ENCODE peak calls at places on chromosomes 2 and 18, in seven cellular contexts. H is IMR-90, A is mesendoderm, C is H9, L is neuronal stem cell, B is mesenchymal stem cell, K is H1. U is an unnamed sample.
A peak's percentile ranks its signal among the peaks of the same experiment; 100 is the strongest.

GRCh38 chr18:3104190-3105054 is 91.5 kb upstream of the LPIN2 start:
- DNase-seq in K (no peak), C (no peak), B (peak; percentile 59), A (no peak), L (no peak), H (peak; percentile 61), U (no peak)

GRCh38 chr18:58454406-58455061 is 174.4 kb downstream of the ALPK2 start:
- DNase-seq in A (no peak), H (no peak), K (no peak), C (no peak), L (no peak), B (no peak), U (no peak)

GRCh38 chr2:123738643-123739042 is 286.4 kb upstream of the CNTNAP5 start:
- DNase-seq in H (no peak), L (no peak), C (no peak), K (no peak), A (no peak), B (peak; percentile 84), U (no peak)

GRCh38 chr2:84278386-84278785 is 180.7 kb downstream of the SUCLG1 start:
- DNase-seq in C (no peak), A (no peak), B (no peak), K (no peak), L (no peak), H (no peak), U (no peak)

GRCh38 chr2:165079432-165079831 is 124.1 kb upstream of the SLC38A11 start:
- DNase-seq in B (no peak), H (no peak), L (no peak), C (no peak), A (no peak), K (no peak), U (no peak)

GRCh38 chr2:27572998-27573429 is 9.8 kb upstream of the ZNF512 start:
- DNase-seq in L (no peak), A (peak; percentile 19), C (no peak), B (no peak), K (no peak), H (no peak), U (no peak)

GRCh38 chr2:37882036-37882435 is 43.1 kb upstream of the RMDN2 start:
- DNase-seq in C (no peak), A (no peak), H (no peak), K (no peak), B (no peak), L (no peak), U (no peak)

GRCh38 chr2:223526106-223526505 is 76.1 kb downstream of the SCG2 start:
- DNase-seq in C (no peak), H (no peak), L (no peak), B (no peak), A (no peak), K (no peak), U (no peak)

GRCh38 chr2:239827511-239827865 is 197.7 kb downstream of the NDUFA10 start:
- DNase-seq in C (peak; percentile 15), L (no peak), B (no peak), A (no peak), H (no peak), K (no peak), U (no peak)

GRCh38 chr2:162839419-162839818 is 852 bp upstream of the KCNH7 start:
- DNase-seq in H (no peak), A (no peak), L (no peak), C (peak; percentile 33), B (no peak), K (no peak), U (no peak)

GRCh38 chr18:62904396-62905285 is 189.3 kb downstream of the PHLPP1 start:
- DNase-seq in L (no peak), H (no peak), A (no peak), K (no peak), C (no peak), B (no peak), U (no peak)

GRCh38 chr2:99659874-99660273 is 170.1 kb upstream of the REV1 start:
- DNase-seq in B (peak; percentile 29), A (no peak), K (no peak), H (peak; percentile 48), L (no peak), C (no peak), U (no peak)

GRCh38 chr2:209661286-209661685 is 110.3 kb upstream of the UNC80 start:
- DNase-seq in H (no peak), L (peak; percentile 55), A (peak; percentile 65), C (peak; percentile 47), B (no peak), K (no peak), U (no peak)

GRCh38 chr18:7207366-7207765 is 23.5 kb upstream of the LRRC30 start:
- DNase-seq in C (no peak), H (no peak), A (no peak), K (no peak), B (no peak), L (no peak), U (no peak)

GRCh38 chr2:32627441-32627900 is 379 bp upstream of the TTC27 start:
- DNase-seq in B (peak; percentile 62), A (peak; percentile 73), K (peak; percentile 10), L (peak; percentile 29), C (peak; percentile 78), H (peak; percentile 34), U (peak; percentile 64)

GRCh38 chr2:3345621-3346020 is 32.0 kb downstream of the EIPR1 start:
- DNase-seq in A (no peak), C (no peak), K (no peak), B (no peak), L (no peak), H (no peak), U (peak; percentile 38)

GRCh38 chr2:222424281-222424728 is at the start of gene SGPP2:
- DNase-seq in K (no peak), A (no peak), H (no peak), C (peak; percentile 45), L (no peak), B (no peak), U (no peak)

GRCh38 chr2:136376798-136377211 is 258.9 kb upstream of the CXCR4 start:
- DNase-seq in K (no peak), A (no peak), L (no peak), C (peak; percentile 8), H (no peak), B (no peak), U (no peak)

GRCh38 chr18:10234912-10235439 is 219.5 kb upstream of the APCDD1 start:
- DNase-seq in A (peak; percentile 59), L (no peak), C (no peak), K (no peak), H (peak; percentile 85), B (peak; percentile 84), U (no peak)

GRCh38 chr2:106336740-106337139 is 131.5 kb downstream of the RGPD3 start:
- DNase-seq in H (no peak), B (no peak), L (no peak), C (no peak), K (no peak), A (no peak), U (no peak)

GRCh38 chr2:235378261-235378660 is 115.6 kb upstream of the AGAP1 start:
- DNase-seq in C (no peak), H (peak; percentile 10), B (no peak), K (no peak), A (no peak), L (no peak), U (no peak)

GRCh38 chr2:145685323-145686050 is 1165.6 kb upstream of the ZEB2 start:
- DNase-seq in K (no peak), A (no peak), H (peak; percentile 6), B (peak; percentile 11), C (no peak), L (no peak), U (no peak)

GRCh38 chr18:50401888-50402287 is 27.0 kb downstream of the SKA1 start:
- DNase-seq in H (peak; percentile 7), A (peak; percentile 71), K (no peak), B (no peak), L (no peak), C (peak; percentile 83), U (no peak)

DNA sequence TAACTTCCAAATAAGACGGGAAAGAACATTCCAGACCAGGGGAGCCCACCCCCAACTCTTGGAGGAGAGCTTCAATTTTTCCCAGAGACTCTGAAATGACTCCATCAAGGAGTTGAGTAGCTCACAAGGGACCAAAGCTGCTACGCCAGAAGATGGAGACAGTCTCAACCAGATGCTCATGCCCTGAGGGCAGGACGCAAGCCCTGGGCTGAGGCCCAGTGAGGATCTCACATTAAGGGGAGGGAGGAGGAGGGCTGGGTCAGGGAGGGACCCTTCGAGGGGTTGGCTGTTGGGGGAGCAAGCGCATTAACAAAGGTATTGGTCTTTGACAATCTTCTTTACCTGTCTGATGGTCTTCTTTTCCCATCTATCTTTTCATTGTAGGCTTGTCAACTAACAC is 141.3 kb upstream of the SLC1A4 start:
- DNase-seq in L (no peak), C (peak; percentile 48), K (no peak), B (no peak), H (no peak), A (peak; percentile 60), U (no peak)
- H3K23ac ChIP-seq in L (no peak overlapping the region), C (no peak overlapping the region), K (no peak overlapping the region), B (no peak overlapping the region), H (no peak overlapping the region), A (no peak overlapping the region), U (no peak overlapping the region)

DNA sequence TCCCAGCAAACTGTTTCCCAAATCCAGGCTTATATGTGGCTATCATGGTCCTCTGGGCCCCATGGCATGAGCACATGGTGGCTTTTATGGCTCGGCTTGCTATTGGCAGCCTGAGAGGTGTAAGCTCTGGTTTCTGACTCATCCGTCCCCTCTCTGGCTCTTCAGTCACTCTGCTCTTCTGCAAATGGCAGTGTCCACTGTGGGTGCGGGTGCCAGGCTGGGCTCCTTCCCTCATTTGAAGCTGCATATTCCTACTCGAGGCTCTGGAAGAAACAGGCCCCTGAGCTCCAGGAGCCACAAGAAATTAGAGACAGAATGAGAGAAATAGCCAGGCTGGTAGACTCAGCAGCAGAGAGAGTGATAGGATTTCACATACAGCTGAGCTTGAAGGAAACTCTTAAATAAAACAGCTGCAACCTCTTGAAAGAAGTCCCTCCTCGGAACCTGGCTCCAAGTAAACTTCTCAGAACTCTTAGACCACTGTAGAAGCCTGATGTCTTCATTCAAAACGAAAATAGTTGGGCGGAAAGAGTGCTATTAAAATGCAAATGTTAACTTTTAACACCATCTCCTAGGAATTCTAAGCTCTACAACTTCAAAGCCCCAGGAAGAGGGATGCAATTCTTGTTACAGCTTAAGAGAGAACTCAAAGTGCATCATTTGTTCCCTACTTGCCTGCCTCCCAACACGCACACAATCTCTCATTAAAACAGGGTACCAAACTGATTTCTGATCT is 212.6 kb upstream of the SP5 start:
- DNase-seq in H (no peak), A (peak; percentile 92), K (peak; percentile 27), B (peak; percentile 45), L (no peak), C (peak; percentile 47), U (no peak)
- H3K23ac ChIP-seq in H (no peak overlapping the region), A (no peak overlapping the region), K (no peak overlapping the region), B (no peak overlapping the region), L (no peak overlapping the region), C (no peak overlapping the region), U (no peak overlapping the region)

GRCh38 chr2:132618734-132619133 is 51.3 kb downstream of the LYPD1 start:
- DNase-seq in B (no peak), A (no peak), H (no peak), K (no peak), L (no peak), C (no peak), U (no peak)
- H3K23ac ChIP-seq in B (no peak overlapping the region), A (no peak overlapping the region), H (no peak overlapping the region), K (no peak overlapping the region), L (no peak overlapping the region), C (no peak overlapping the region), U (no peak overlapping the region)

DNA sequence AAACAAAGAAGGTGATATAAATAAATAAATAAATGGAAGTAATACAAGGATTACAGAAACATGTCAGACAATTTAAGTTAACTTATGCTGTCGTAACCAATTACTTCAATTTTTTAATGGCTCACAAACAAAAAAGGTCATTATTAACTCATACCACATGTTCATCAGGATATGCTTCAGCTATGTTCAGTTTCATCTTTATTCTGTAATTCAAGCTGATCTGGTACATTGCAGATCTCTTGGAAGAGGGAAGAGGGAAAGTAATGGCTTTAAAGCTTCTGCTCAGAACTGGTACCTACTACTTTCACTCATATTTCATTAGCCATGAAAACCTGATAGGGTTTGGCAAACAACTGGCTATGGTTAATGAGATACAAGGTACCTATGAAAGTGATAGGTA is 67.6 kb upstream of the ERBB4 start:
- DNase-seq in A (no peak), K (no peak), H (no peak), C (no peak), B (no peak), L (no peak), U (no peak)
- H3K23ac ChIP-seq in A (no peak overlapping the region), K (no peak overlapping the region), H (no peak overlapping the region), C (no peak overlapping the region), B (no peak overlapping the region), L (no peak overlapping the region), U (no peak overlapping the region)

U was measured in trophoblast cell.